ENCODE peak calls at places on chromosome 4, in four cellular contexts. S is H1, O is K562, A is HCT116. M is an unnamed sample.

GRCh38 chr4:119037709-119038463 is 97.7 kb upstream of the MYOZ2 start:
- DNase-seq in S (no peak), A (no peak), O (no peak), M (peak; percentile 7)

GRCh38 chr4:181595711-181596110 is 647.5 kb upstream of the TENM3 start:
- DNase-seq in S (no peak), A (no peak), O (no peak), M (no peak)

GRCh38 chr4:3644849-3645627 is 112.8 kb upstream of the LRPAP1 start:
- DNase-seq in A (no peak), O (peak; percentile 50), S (no peak), M (no peak)

GRCh38 chr4:3484057-3484973 is 21.2 kb downstream of the DOK7 start:
- DNase-seq in A (peak; percentile 7), S (no peak), O (no peak), M (no peak)

GRCh38 chr4:7108046-7108625 is 40.3 kb upstream of the GRPEL1 start:
- DNase-seq in S (no peak), A (no peak), O (no peak), M (no peak)

GRCh38 chr4:110309686-110310085 is 111.3 kb upstream of the ELOVL6 start:
- DNase-seq in O (no peak), A (no peak), S (no peak), M (no peak)

GRCh38 chr4:16545656-16546055 is 319.4 kb upstream of the TAPT1 start:
- DNase-seq in S (no peak), A (no peak), O (no peak), M (no peak)

GRCh38 chr4:174122705-174123104 is 160.8 kb downstream of the FBXO8 start:
- DNase-seq in S (no peak), A (no peak), O (no peak), M (no peak)

GRCh38 chr4:177638871-177639270 is 196.6 kb upstream of the AGA start:
- DNase-seq in S (no peak), O (no peak), A (no peak), M (no peak)

GRCh38 chr4:3329887-3330286 is 37.1 kb downstream of the RGS12 start:
- DNase-seq in S (peak; percentile 30), O (no peak), A (no peak), M (no peak)

GRCh38 chr4:107548211-107548905 is 171.7 kb downstream of the PAPSS1 start:
- DNase-seq in S (no peak), O (no peak), A (no peak), M (no peak)

GRCh38 chr4:81896936-81897335 is 425.2 kb upstream of the RASGEF1B start:
- DNase-seq in A (no peak), O (no peak), S (no peak), M (no peak)

GRCh38 chr4:3239998-3240920 is 8.7 kb upstream of the MSANTD1 start:
- DNase-seq in A (no peak), O (no peak), S (no peak), M (no peak)

GRCh38 chr4:131054489-131055019 is 1958.6 kb downstream of the C4orf33 start:
- DNase-seq in O (no peak), A (peak; percentile 18), S (peak; percentile 52), M (no peak)

GRCh38 chr4:7802093-7802726 is 137.5 kb downstream of the AFAP1 start:
- DNase-seq in S (peak; percentile 95), A (peak; percentile 66), O (peak; percentile 89), M (no peak)

GRCh38 chr4:85792576-85792975 is 317.6 kb downstream of the ARHGAP24 start:
- DNase-seq in S (no peak), O (no peak), A (no peak), M (no peak)

GRCh38 chr4:123127218-123127617 is 204.8 kb upstream of the NUDT6 start:
- DNase-seq in O (no peak), S (no peak), A (no peak), M (no peak)

GRCh38 chr4:7964459-7964858 is 24.8 kb upstream of the AFAP1 start:
- DNase-seq in S (no peak), A (no peak), O (no peak), M (no peak)

GRCh38 chr4:185817403-185817818 is 5.4 kb upstream of the SORBS2 start:
- DNase-seq in O (no peak), A (no peak), S (no peak), M (no peak)
- TF ChIP-seq EGR1 in O (no peak), A (no peak), S (no peak), M (no peak)

GRCh38 chr4:151284534-151285245 is 7.7 kb downstream of the PRSS48 start:
- DNase-seq in A (no peak), O (no peak), S (no peak), M (no peak)
- TF ChIP-seq EGR1 in A (no peak), O (no peak), S (no peak), M (no peak)

GRCh38 chr4:169851750-169852149 is 94.0 kb upstream of the HPF1 start:
- DNase-seq in O (no peak), S (no peak), A (no peak), M (no peak)

GRCh38 chr4:169848018-169848417 is 90.3 kb upstream of the HPF1 start:
- DNase-seq in S (no peak), A (no peak), O (no peak), M (no peak)

GRCh38 chr4:169849456-169849855 is 91.7 kb upstream of the HPF1 start:
- DNase-seq in S (no peak), O (no peak), A (no peak), M (no peak)

GRCh38 chr4:169854090-169854489 is 96.3 kb upstream of the HPF1 start:
- DNase-seq in A (no peak), S (no peak), O (no peak), M (no peak)

GRCh38 chr4:169852481-169852880 is 94.7 kb upstream of the HPF1 start:
- DNase-seq in O (no peak), A (no peak), S (no peak), M (no peak)
- TF ChIP-seq EGR1 in O (no peak), A (no peak), S (no peak), M (no peak)

DNA sequence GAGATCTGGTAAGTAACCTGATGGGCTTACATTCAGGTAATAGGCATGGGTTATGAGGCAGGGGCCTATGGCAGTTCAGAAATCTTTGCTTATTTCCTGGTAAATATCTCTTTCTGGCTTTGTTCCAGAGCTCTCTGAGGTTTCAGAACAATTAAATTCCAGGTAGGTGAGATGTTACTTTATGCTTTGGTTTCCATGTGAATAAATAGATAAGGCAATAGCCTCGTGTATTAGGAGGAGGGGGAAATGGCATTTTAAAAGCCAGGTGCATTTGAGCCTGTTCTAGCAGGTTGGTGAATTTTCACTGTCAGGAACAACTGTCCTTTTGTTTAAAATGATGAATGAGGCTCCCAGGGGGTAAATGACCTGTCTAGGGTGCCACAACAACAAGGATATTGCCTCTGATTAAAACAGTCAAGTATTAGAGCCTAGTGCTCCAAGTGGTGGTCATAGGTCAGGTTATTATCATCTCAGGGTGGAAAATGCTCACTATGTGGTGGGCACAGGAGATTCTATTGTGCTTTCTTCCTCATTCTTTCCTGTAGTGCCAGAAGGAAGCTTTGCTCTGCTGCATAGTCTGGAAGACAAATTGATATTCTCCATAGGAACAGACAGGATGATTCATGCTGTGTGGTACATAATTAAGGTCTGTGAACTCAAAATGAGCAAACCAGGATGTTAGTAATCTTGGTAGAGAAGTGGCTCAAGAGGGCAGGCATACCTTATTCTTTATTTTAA is 296.2 kb downstream of the INPP4B start:
- DNase-seq in S (no peak), O (no peak), A (peak; percentile 97), M (no peak)
- TF ChIP-seq EGR1 in S (no peak), O (no peak), A (peak; percentile 38), M (no peak)

GRCh38 chr4:121168446-121168845 is 4.3 kb upstream of the TNIP3 start:
- DNase-seq in O (no peak), S (no peak), A (no peak), M (no peak)

GRCh38 chr4:121168865-121169281 is 4.8 kb upstream of the TNIP3 start:
- DNase-seq in A (no peak), S (no peak), O (no peak), M (peak; percentile 71)

GRCh38 chr4:121165206-121165605 is 1.1 kb upstream of the TNIP3 start:
- DNase-seq in A (no peak), S (no peak), O (no peak), M (no peak)

GRCh38 chr4:121164291-121164690 is at the start of gene TNIP3:
- DNase-seq in S (no peak), O (no peak), A (no peak), M (no peak)
- TF ChIP-seq EGR1 in S (no peak), O (no peak), A (no peak), M (no peak)

DNA sequence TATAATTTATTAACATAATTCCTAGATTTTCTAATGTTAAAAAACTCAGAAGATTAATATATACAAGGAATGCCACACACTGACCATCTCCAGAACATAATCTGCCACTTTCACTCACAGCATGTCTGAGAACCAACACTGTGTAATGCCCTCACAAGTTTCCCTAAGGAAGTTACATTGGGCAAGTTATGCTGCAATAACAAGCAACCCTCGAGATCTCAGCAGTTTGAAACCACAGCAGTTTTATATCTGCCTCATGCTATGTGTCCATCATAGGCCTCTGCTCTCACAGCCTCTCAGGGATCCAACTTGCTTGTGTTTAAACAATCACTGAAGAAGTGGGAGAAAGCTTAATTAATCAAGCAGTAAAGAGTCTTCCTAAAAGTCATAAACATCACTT is 250.0 kb upstream of the SLC7A11 start:
- DNase-seq in S (no peak), A (no peak), O (no peak), M (no peak)
- TF ChIP-seq EGR1 in S (no peak), A (no peak), O (no peak), M (no peak)